ENCODE peak calls at places on chromosomes 12 and 14, in six cellular contexts. N, O, B, F, K and D are unnamed samples.

GRCh38 chr12:77439749-77440148 is 374.4 kb upstream of the E2F7 start:
- DNase-seq in B (no peak), N (no peak), K (no peak), F (no peak), O (no peak), D (no peak)

GRCh38 chr12:110765144-110765543 is 22.5 kb upstream of the PPP1CC start:
- DNase-seq in B (no peak), N (no peak), K (no peak), O (no peak), F (no peak), D (peak)

GRCh38 chr14:101109981-101110728 is 206.6 kb upstream of the RTL1 start:
- DNase-seq in N (no peak), K (no peak), B (no peak), O (peak), F (no peak), D (peak)

GRCh38 chr14:63480599-63480998 is 62.6 kb downstream of the PPP2R5E start:
- DNase-seq in B (no peak), F (no peak), K (no peak), O (no peak), N (no peak), D (no peak)

GRCh38 chr12:68587448-68587873 is 23.2 kb upstream of the RAP1B start:
- DNase-seq in N (no peak), K (no peak), B (peak), O (no peak), F (no peak), D (no peak)

GRCh38 chr12:104718581-104718980 is 239.5 kb downstream of the SLC41A2 start:
- DNase-seq in N (no peak), K (peak), B (no peak), O (peak), F (no peak), D (peak)

GRCh38 chr14:101254805-101255764 is 306.2 kb upstream of the DIO3 start:
- DNase-seq in O (no peak), B (no peak), N (no peak), K (no peak), F (no peak), D (no peak)

GRCh38 chr12:130627175-130627574 is 88.9 kb downstream of the RIMBP2 start:
- DNase-seq in O (no peak), B (no peak), N (no peak), F (no peak), K (no peak), D (no peak)

GRCh38 chr12:54300267-54300731 is 516 bp downstream of the NFE2 start:
- DNase-seq in F (no peak), N (no peak), K (peak), O (no peak), B (no peak), D (no peak)